ENCODE peak calls at places on chromosomes 7 and 10, in four cellular contexts. S is spleen, Q is transverse colon, X is K562. O is an unnamed sample.

GRCh38 chr10:105759741-105760140 is 1118.7 kb downstream of the SORCS3 start:
- DNase-seq in S (no peak), X (no peak), Q (no peak), O (no peak)

GRCh38 chr10:69696073-69696731 is 66.2 kb downstream of the FAM241B start:
- DNase-seq in S (no peak), X (peak), Q (no peak), O (peak)

GRCh38 chr10:21406595-21407218 is 118.8 kb downstream of the SKIDA1 start:
- DNase-seq in Q (no peak), S (no peak), X (peak), O (no peak)

GRCh38 chr10:61896854-61897661 is 4.4 kb upstream of the ARID5B start:
- DNase-seq in Q (peak), X (peak), S (peak), O (no peak)

GRCh38 chr10:23439920-23440875 is 1.3 kb downstream of the OTUD1 start:
- DNase-seq in X (peak), Q (peak), S (peak), O (no peak)

GRCh38 chr10:16777473-16778370 is 39.5 kb downstream of the RSU1 start:
- DNase-seq in S (no peak), Q (no peak), X (peak), O (peak)

GRCh38 chr10:98555011-98555619 is 108.4 kb upstream of the HPS1 start:
- DNase-seq in S (no peak), Q (no peak), X (no peak), O (no peak)

GRCh38 chr10:127142141-127142540 is 54.2 kb downstream of the INSYN2A start:
- DNase-seq in S (no peak), X (no peak), Q (no peak), O (no peak)

GRCh38 chr10:93600446-93600860 is 582 bp downstream of the RBP4 start:
- DNase-seq in S (no peak), X (no peak), Q (no peak), O (no peak)

GRCh38 chr10:46524471-46525176 is 31.8 kb downstream of the GPRIN2 start:
- DNase-seq in X (peak), S (peak), Q (peak), O (peak)

GRCh38 chr7:41880107-41880506 is 177.2 kb upstream of the INHBA start:
- DNase-seq in X (no peak), Q (no peak), S (no peak), O (peak)

GRCh38 chr10:90352288-90352687 is 505.6 kb downstream of the HTR7 start:
- DNase-seq in S (no peak), X (no peak), Q (no peak), O (no peak)

GRCh38 chr10:124708246-124708779 is 35.9 kb downstream of the FAM53B start:
- DNase-seq in X (no peak), Q (no peak), S (peak), O (no peak)

GRCh38 chr10:128097783-128098182 is 28.4 kb downstream of the MKI67 start:
- DNase-seq in X (no peak), Q (no peak), S (no peak), O (no peak)

GRCh38 chr10:57791546-57791945 is 476.1 kb downstream of the IPMK start:
- DNase-seq in X (no peak), S (no peak), Q (no peak), O (no peak)

GRCh38 chr10:79270471-79271246 is 76.6 kb upstream of the PPIF start:
- DNase-seq in S (no peak), Q (no peak), X (peak), O (no peak)

GRCh38 chr10:121526040-121526790 is 72.0 kb downstream of the FGFR2 start:
- DNase-seq in Q (no peak), S (no peak), X (no peak), O (no peak)

GRCh38 chr7:27576360-27576944 is 86.2 kb downstream of the HIBADH start:
- DNase-seq in X (peak), Q (no peak), S (no peak), O (peak)

GRCh38 chr10:60960913-60961312 is 16.9 kb upstream of the RHOBTB1 start:
- DNase-seq in Q (no peak), S (no peak), X (no peak), O (no peak)

GRCh38 chr7:33191326-33191725 is 62.0 kb downstream of the BBS9 start:
- DNase-seq in Q (no peak), X (no peak), S (no peak), O (no peak)

GRCh38 chr10:115969591-115969990 is 303.4 kb downstream of the GFRA1 start:
- DNase-seq in X (no peak), S (no peak), Q (no peak), O (no peak)

GRCh38 chr10:50853557-50853956 is 31.9 kb downstream of the A1CF start:
- DNase-seq in X (no peak), S (no peak), Q (no peak), O (no peak)

GRCh38 chr10:80537086-80537704 is 507 bp upstream of the SH2D4B start:
- DNase-seq in X (no peak), S (peak), Q (no peak), O (no peak)

GRCh38 chr10:96880575-96880974 is 48.5 kb downstream of the LCOR start:
- DNase-seq in X (no peak), Q (no peak), S (no peak), O (no peak)

GRCh38 chr7:134945711-134946110 is 40.6 kb upstream of the AGBL3 start:
- DNase-seq in Q (no peak), X (no peak), S (no peak), O (no peak)

GRCh38 chr10:102367441-102367840 is 28.1 kb upstream of the NFKB2 start:
- DNase-seq in S (no peak), Q (no peak), X (no peak), O (no peak)

GRCh38 chr10:18545626-18546025 is 105.8 kb downstream of the NSUN6 start:
- DNase-seq in X (no peak), S (no peak), Q (no peak), O (no peak)

GRCh38 chr10:28711776-28712175 is 34.5 kb downstream of the BAMBI start:
- DNase-seq in S (no peak), Q (no peak), X (no peak), O (no peak)

GRCh38 chr10:97759157-97759980 is 12.4 kb downstream of the SFRP5 start:
- DNase-seq in X (peak), Q (peak), S (peak), O (peak)

GRCh38 chr7:132865766-132866531 is 215.9 kb downstream of the CHCHD3 start:
- DNase-seq in S (no peak), X (no peak), Q (no peak), O (no peak)

GRCh38 chr7:151896486-151896885 is 19.6 kb upstream of the PRKAG2 start:
- DNase-seq in S (peak), Q (no peak), X (no peak), O (no peak)

GRCh38 chr7:99387912-99388311 is 13.4 kb downstream of the ARPC1B start:
- DNase-seq in Q (no peak), X (no peak), S (no peak), O (no peak)

GRCh38 chr10:114551310-114551972 is 106.6 kb downstream of the ABLIM1 start:
- DNase-seq in X (no peak), S (no peak), Q (peak), O (no peak)

GRCh38 chr10:116798859-116799258 is 50.4 kb upstream of the ENO4 start:
- DNase-seq in S (no peak), Q (no peak), X (no peak), O (no peak)

GRCh38 chr7:816751-817671 is 15.3 kb upstream of the SUN1 start:
- DNase-seq in X (peak), Q (peak), S (peak), O (no peak)
- TF ChIP-seq POLR2A in X (no peak), Q (peak), S (no peak), O (no peak)

DNA sequence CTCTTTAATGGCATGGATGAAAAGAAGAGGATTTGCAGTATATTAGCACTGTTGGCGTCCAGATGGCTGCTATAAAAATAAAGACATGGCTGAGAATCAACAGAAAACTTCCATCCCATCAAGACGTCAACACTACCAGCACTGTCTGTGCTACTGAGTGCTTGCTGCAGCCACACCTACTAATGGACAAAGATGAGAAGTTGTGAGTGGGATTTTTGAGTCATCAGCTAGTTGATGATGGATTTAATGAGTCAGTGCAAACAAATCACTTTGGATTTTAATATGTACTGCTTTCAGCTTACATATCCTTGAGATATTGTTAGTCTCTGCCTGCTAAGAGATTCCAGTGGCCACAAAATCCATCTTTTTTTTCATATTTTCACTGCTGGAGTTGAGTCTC is 631.0 kb upstream of the ANKRD30A start:
- DNase-seq in S (no peak), X (no peak), Q (no peak), O (no peak)
- TF ChIP-seq POLR2A in S (no peak), X (no peak), Q (no peak), O (no peak)

GRCh38 chr7:76372984-76373833 is 14.4 kb upstream of the YWHAG start:
- DNase-seq in X (peak), Q (no peak), S (peak), O (no peak)
- TF ChIP-seq POLR2A in X (peak), Q (no peak), S (no peak), O (peak)

GRCh38 chr7:77771901-77772300 is 26.3 kb downstream of the TMEM60 start:
- DNase-seq in S (no peak), Q (no peak), X (no peak), O (no peak)

GRCh38 chr7:77766801-77767605 is 31.2 kb downstream of the TMEM60 start:
- DNase-seq in Q (no peak), S (no peak), X (no peak), O (no peak)

GRCh38 chr7:77760809-77761453 is 37.3 kb downstream of the TMEM60 start:
- DNase-seq in Q (no peak), S (no peak), X (no peak), O (no peak)

GRCh38 chr7:77770316-77770715 is 27.9 kb downstream of the TMEM60 start:
- DNase-seq in X (no peak), S (no peak), Q (no peak), O (no peak)

DNA sequence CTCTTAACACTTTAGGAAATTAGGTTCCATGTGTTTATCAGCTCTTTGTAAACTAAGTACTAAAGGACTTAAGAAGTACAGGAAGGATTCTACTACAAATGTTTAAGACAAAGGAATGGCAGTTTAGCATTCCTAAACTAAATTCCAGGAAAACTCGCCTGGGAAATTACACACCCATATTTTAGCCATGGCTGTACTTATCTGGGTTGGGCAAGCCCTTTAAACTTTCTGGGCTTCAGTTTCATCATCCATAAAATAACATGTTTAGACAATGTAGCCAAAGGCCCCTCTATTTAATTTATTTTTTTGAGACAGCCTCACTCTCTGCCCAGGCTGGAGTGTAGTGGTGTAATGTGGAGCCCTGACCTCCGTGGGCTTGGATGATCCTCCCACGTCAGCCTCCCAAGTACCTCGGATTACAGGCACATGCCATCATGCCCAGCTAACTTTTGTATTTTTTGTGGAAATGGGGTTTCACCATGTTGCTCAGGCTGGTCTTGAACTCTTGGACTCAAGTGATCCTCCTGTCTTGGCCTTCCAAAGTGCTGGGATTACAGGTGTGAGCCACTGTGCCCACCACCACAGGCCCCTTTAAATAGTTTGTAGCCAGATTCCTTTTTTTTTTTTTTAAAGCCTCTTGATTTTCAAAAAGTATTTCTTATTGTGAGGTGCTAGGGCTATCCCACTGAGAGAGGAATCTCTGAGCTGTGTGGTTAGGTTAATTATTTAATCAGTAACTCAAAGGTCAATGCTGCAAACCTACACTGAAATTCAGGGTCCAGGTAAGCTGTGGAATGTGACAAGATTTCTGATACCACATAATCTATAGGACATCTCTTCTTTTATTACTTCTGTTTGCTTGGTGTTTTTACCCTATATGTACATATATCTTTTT is 32.1 kb downstream of the TMEM60 start:
- DNase-seq in Q (no peak), S (no peak), X (no peak), O (no peak)
- TF ChIP-seq POLR2A in Q (no peak), S (no peak), X (no peak), O (no peak)

O was measured in H54.